ENCODE peak calls at places on chromosomes 3 and 15, in four cellular contexts. I, K, E and Y are unnamed samples.

GRCh38 chr3:128076783-128077624 is 24.8 kb downstream of the SEC61A1 start:
- DNase-seq in I (peak; percentile 85), E (no peak), K (peak; percentile 30), Y (no peak)

GRCh38 chr3:159761377-159761776 is 227.3 kb upstream of the IL12A start:
- DNase-seq in K (no peak), E (no peak), I (no peak), Y (peak; percentile 44)

GRCh38 chr3:188486126-188486525 is 332.2 kb downstream of the LPP start:
- DNase-seq in I (no peak), E (no peak), K (no peak), Y (no peak)

GRCh38 chr15:67120839-67121540 is 55.6 kb downstream of the SMAD3 start:
- DNase-seq in E (no peak), I (peak; percentile 57), K (peak; percentile 31), Y (peak; percentile 74)

GRCh38 chr15:45794768-45795486 is 160.1 kb downstream of the SQOR start:
- DNase-seq in E (peak; percentile 85), I (no peak), K (no peak), Y (no peak)

GRCh38 chr15:65204236-65204930 is 6.9 kb downstream of the CILP start:
- DNase-seq in I (no peak), E (no peak), K (no peak), Y (no peak)

GRCh38 chr15:88956906-88957305 is 43.7 kb upstream of the MFGE8 start:
- DNase-seq in K (no peak), E (no peak), I (no peak), Y (no peak)

GRCh38 chr15:87527416-87527815 is 729.1 kb downstream of the NTRK3 start:
- DNase-seq in E (no peak), K (no peak), I (no peak), Y (no peak)

GRCh38 chr3:25826510-25826909 is 36.6 kb downstream of the OXSM start:
- DNase-seq in E (no peak), K (no peak), I (no peak), Y (no peak)

GRCh38 chr3:167559922-167560321 is 86.1 kb upstream of the SERPINI2 start:
- DNase-seq in K (no peak), I (no peak), E (no peak), Y (no peak)

GRCh38 chr3:11583638-11584046 is 60.1 kb downstream of the VGLL4 start:
- DNase-seq in K (no peak), I (no peak), E (no peak), Y (no peak)

DNA sequence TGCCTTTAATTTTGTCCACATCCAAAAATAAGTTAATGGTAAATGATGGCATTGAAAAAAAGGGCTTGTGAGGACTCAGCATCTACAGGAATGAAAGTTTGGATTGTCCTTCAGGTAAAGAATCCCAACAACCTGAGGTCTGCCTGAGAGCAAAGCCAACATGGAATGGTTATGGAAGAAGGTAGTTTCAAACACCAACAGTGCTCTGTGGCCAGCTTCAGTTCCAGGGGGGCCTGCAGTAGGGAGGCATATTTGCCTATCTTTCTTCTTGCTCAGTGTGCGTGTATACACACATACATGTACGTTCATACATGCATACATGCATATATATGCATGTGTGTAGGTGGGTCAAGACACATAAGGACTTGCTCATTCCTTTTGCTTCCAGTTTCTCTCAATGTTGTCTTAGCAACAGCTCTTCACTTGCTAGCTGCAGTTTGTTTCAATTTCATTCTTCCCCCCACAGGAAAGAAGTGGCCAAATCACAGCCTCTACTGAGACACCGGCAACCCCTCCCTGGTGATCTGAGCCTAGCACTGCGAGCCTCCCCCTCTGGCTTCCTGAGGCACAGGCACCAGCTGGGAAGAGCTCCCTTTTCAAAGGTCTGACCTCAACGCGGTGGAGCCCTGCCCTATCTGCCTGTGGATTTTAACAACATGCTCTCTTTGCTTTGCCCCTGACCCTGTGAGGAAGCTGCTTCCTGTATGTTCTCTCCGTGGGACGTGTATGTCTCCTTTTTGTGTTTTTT is 146.2 kb downstream of the KLF13 start:
- DNase-seq in E (no peak), K (no peak), I (no peak), Y (no peak)
- TF ChIP-seq CTCF in E (no peak), K (no peak), I (no peak), Y (no peak)

DNA sequence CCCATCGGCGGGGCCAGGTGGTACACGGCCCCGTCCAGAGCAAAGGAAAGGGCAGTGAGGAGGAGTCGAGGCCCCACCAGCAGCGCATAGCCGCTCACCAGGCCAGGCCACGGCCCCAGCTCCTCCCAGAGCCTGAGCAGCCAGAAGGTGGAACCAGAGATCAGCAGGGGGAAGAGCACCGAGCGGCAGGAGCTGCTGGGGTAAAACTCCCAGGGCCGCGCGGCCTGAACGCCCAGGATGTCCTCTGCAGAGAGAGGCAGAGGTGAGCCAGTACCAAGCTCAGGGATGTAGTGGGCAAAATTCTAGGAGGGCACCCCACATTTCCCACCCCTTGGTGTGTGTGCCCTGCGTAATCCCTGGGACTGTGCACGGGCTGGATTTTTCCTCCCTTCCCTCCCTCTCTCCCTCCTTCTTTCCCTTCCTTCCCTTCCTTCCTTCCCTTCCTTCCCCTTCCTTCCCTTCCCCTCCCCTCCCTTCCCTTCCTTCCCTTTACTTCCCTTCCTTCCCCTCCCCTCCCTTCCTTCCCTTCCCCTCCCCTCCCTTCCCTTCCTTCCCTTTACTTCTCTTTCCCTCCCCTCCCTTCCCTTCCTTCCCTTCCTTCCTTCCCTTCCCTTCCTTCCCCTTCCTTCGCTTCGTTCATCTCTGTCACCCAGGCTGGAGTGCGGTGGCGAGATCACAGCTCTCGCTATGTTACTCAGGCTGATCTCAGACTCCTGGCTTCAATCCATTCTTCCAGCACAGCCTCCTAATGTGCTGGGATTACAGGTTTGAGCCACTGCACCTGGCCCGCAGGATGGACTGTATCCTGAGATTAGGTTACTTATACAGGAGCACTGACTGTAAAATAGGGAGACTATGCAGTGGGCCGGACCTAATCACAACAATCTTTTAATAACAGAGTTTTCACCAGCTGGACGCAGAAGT is 6.4 kb upstream of the NCBP2 start:
- DNase-seq in I (peak; percentile 71), E (peak; percentile 63), K (peak; percentile 68), Y (no peak)
- TF ChIP-seq FOXJ3 in I (no peak), E (no peak), K (no peak), Y (no peak)

GRCh38 chr15:76285241-76285825 is 25.9 kb downstream of the ETFA start:
- DNase-seq in K (no peak), I (no peak), E (peak; percentile 4), Y (peak; percentile 38)
- TF ChIP-seq CTCF in K (no peak), I (no peak), E (peak; percentile 33), Y (peak; percentile 61)

GRCh38 chr15:82850731-82851130 is 41.3 kb downstream of the WHAMM start:
- DNase-seq in K (no peak), E (no peak), I (no peak), Y (peak; percentile 82)

GRCh38 chr15:82852906-82853635 is 43.6 kb downstream of the WHAMM start:
- DNase-seq in E (no peak), I (no peak), K (no peak), Y (no peak)

GRCh38 chr15:82851331-82851850 is 42.0 kb downstream of the WHAMM start:
- DNase-seq in E (no peak), I (no peak), K (no peak), Y (no peak)

GRCh38 chr15:82850242-82850591 is 40.8 kb downstream of the WHAMM start:
- DNase-seq in I (no peak), E (no peak), K (no peak), Y (peak; percentile 89)

GRCh38 chr15:82851981-82852511 is 42.6 kb downstream of the WHAMM start:
- DNase-seq in K (no peak), E (no peak), I (no peak), Y (no peak)
- TF ChIP-seq FOXJ3 in K (no peak), E (no peak), I (no peak), Y (no peak)

GRCh38 chr3:67906256-67906655 is 251.8 kb upstream of the SUCLG2 start:
- DNase-seq in K (no peak), E (no peak), I (no peak), Y (no peak)

GRCh38 chr3:67897686-67898336 is 243.4 kb upstream of the SUCLG2 start:
- DNase-seq in I (no peak), K (no peak), E (no peak), Y (no peak)

GRCh38 chr3:67896130-67896529 is 241.7 kb upstream of the SUCLG2 start:
- DNase-seq in E (no peak), I (no peak), K (no peak), Y (no peak)

GRCh38 chr3:67898916-67899315 is 244.5 kb upstream of the SUCLG2 start:
- DNase-seq in E (no peak), K (no peak), I (no peak), Y (no peak)

DNA sequence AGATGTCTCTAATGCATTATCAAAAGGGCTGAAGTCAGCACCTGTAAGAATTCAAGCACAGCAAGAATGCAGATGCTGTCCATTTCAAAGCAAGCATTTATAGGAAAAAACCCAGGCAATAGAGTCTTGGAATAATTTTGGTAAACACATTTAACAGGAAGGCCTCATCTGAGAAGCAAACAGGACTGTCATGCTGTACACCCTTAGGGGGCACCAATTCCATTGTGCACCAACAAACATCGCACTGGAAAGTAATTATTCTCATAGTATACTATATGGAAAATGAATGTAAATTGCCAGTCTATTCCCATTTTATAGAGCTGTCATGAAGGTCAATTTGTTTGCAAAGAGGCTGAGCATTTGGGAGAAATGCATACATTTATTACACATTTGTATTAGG is 247.3 kb upstream of the SUCLG2 start:
- DNase-seq in I (no peak), K (no peak), E (peak; percentile 3), Y (no peak)
- TF ChIP-seq CTCF in I (no peak), K (peak; percentile 18), E (peak; percentile 35), Y (no peak)

DNA sequence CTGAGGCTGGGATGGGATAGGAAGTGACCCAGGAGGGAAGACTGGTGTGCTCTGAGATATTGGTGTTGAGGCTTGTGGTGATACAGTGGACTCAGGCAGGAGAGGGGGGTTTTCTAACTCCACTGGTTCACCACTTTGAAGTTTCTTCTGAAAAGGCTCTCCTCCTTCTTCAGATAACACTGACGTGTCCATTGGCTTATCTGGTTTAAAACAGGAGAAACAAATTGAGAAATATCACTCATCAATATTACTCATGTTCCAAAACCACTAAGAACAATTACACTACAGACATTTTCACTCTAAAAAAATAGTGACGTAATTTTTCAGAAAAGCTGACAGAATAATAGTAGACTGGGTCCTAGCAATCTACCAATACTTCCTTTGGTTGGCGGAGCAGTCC is 23.1 kb downstream of the TP53BP1 start:
- DNase-seq in K (no peak), E (no peak), I (peak; percentile 77), Y (no peak)
- TF ChIP-seq FOXJ3 in K (no peak), E (no peak), I (no peak), Y (no peak)